ENCODE peak calls at places on chromosomes 12 and 14, in ten cellular contexts. C is NCI-H510A treated with DMSO at 0.1 percent for 48 hours, D is GM10248, T is progenitor cell of endocrine pancreas, U is substantia nigra, E is foreskin fibroblast, S is neural progenitor cell, A is Kasumi-1, N is type B pancreatic cell, P is COR-L47. Z is an unnamed sample.

GRCh38 chr12:109888179-109889020 is 8.1 kb upstream of the GLTP start:
- DNase-seq in C (no peak), D (no peak), T (no peak), U (no peak), E (peak; percentile 97), S (no peak), A (peak; percentile 76), N (no peak), P (no peak), Z (peak; percentile 44)

GRCh38 chr12:63066136-63066535 is 84.9 kb downstream of the AVPR1A start:
- DNase-seq in C (no peak), D (no peak), T (no peak), U (no peak), E (no peak), S (no peak), A (no peak), N (no peak), P (no peak), Z (no peak)

GRCh38 chr14:23321572-23322547 is 603 bp downstream of the PABPN1 start:
- DNase-seq in C (no peak), D (no peak), T (peak; percentile 34), U (no peak), E (peak; percentile 54), S (peak; percentile 58), A (peak; percentile 40), N (no peak), P (no peak), Z (peak; percentile 81)

GRCh38 chr12:6653987-6654386 is 6.8 kb upstream of the ACRBP start:
- DNase-seq in C (no peak), D (no peak), T (no peak), U (no peak), E (no peak), S (no peak), A (no peak), N (no peak), P (no peak), Z (no peak)

GRCh38 chr14:62253931-62254330 is 491.7 kb downstream of the SNAPC1 start:
- DNase-seq in C (no peak), D (no peak), T (no peak), U (no peak), E (no peak), S (no peak), A (no peak), N (no peak), P (no peak), Z (no peak)

GRCh38 chr14:89114109-89114508 is 289.7 kb downstream of the TTC8 start:
- DNase-seq in C (no peak), D (no peak), T (no peak), U (no peak), E (no peak), S (no peak), A (no peak), N (no peak), P (no peak), Z (no peak)

GRCh38 chr14:53925201-53925766 is 31.3 kb downstream of the BMP4 start:
- DNase-seq in C (no peak), D (no peak), T (no peak), U (no peak), E (peak; percentile 65), S (no peak), A (no peak), N (no peak), P (no peak), Z (no peak)

GRCh38 chr12:91529829-91530228 is 347.2 kb upstream of the DCN start:
- DNase-seq in C (no peak), D (no peak), T (no peak), U (no peak), E (peak; percentile 34), S (no peak), A (no peak), N (no peak), P (no peak), Z (no peak)

GRCh38 chr12:106345739-106346138 is 11.8 kb upstream of the POLR3B start:
- DNase-seq in C (peak; percentile 39), D (no peak), T (no peak), U (peak; percentile 13), E (peak; percentile 57), S (peak; percentile 72), A (no peak), N (no peak), P (peak; percentile 64), Z (no peak)

GRCh38 chr12:66674495-66675122 is 4.3 kb downstream of the GRIP1 start:
- DNase-seq in C (no peak), D (no peak), T (no peak), U (no peak), E (no peak), S (no peak), A (no peak), N (no peak), P (no peak), Z (no peak)

GRCh38 chr14:32078794-32079663 is 1.9 kb downstream of the ARHGAP5 start:
- DNase-seq in C (no peak), D (no peak), T (no peak), U (no peak), E (no peak), S (peak; percentile 24), A (no peak), N (no peak), P (no peak), Z (peak; percentile 44)

GRCh38 chr14:29868000-29868399 is 59.6 kb downstream of the PRKD1 start:
- DNase-seq in C (no peak), D (no peak), T (no peak), U (no peak), E (no peak), S (no peak), A (no peak), N (no peak), P (peak; percentile 20), Z (no peak)

GRCh38 chr12:49619286-49619685 is 4.1 kb upstream of the PRPF40B start:
- DNase-seq in C (no peak), D (no peak), T (no peak), U (no peak), E (no peak), S (no peak), A (no peak), N (no peak), P (no peak), Z (no peak)

GRCh38 chr14:74509587-74510210 is 16.1 kb downstream of the ISCA2 start:
- DNase-seq in C (no peak), D (no peak), T (no peak), U (no peak), E (no peak), S (no peak), A (no peak), N (no peak), P (no peak), Z (no peak)